ENCODE peak calls at places on chromosome 2, in nine cellular contexts. One of them, this sample, is unnamed.

GRCh38 chr2:232888839-232889529 is 18.9 kb downstream of the SNORC start:
- DNase-seq in astrocyte: no peak
- DNase-seq in astrocyte of the cerebellum: no peak
- DNase-seq in ovary: no peak
- DNase-seq in AG09309: no peak
- DNase-seq in CD8-positive, alpha-beta T cell: no peak
- DNase-seq in body of pancreas: no peak
- DNase-seq in HFFc6: no peak
- DNase-seq in BE2C: no peak
- DNase-seq in this sample: no peak

GRCh38 chr2:167253025-167253424 is 364.7 kb downstream of the XIRP2 start:
- DNase-seq in astrocyte: peak; percentile 73
- DNase-seq in astrocyte of the cerebellum: peak; percentile 45
- DNase-seq in ovary: no peak
- DNase-seq in AG09309: no peak
- DNase-seq in CD8-positive, alpha-beta T cell: no peak
- DNase-seq in body of pancreas: no peak
- DNase-seq in HFFc6: no peak
- DNase-seq in BE2C: no peak
- DNase-seq in this sample: no peak

GRCh38 chr2:237505188-237505939 is 18.3 kb downstream of the MLPH start:
- DNase-seq in astrocyte: no peak
- DNase-seq in astrocyte of the cerebellum: no peak
- DNase-seq in ovary: no peak
- DNase-seq in AG09309: no peak
- DNase-seq in CD8-positive, alpha-beta T cell: no peak
- DNase-seq in body of pancreas: no peak
- DNase-seq in HFFc6: no peak
- DNase-seq in BE2C: no peak
- DNase-seq in this sample: no peak

GRCh38 chr2:216375288-216375687 is 3.0 kb upstream of the MARCHF4 start:
- DNase-seq in astrocyte: no peak
- DNase-seq in astrocyte of the cerebellum: no peak
- DNase-seq in ovary: no peak
- DNase-seq in AG09309: no peak
- DNase-seq in CD8-positive, alpha-beta T cell: no peak
- DNase-seq in body of pancreas: no peak
- DNase-seq in HFFc6: no peak
- DNase-seq in BE2C: no peak
- DNase-seq in this sample: no peak

GRCh38 chr2:69652206-69652605 is 8.7 kb upstream of the AAK1 start:
- DNase-seq in astrocyte: peak; percentile 85
- DNase-seq in astrocyte of the cerebellum: no peak
- DNase-seq in ovary: no peak
- DNase-seq in AG09309: peak; percentile 90
- DNase-seq in CD8-positive, alpha-beta T cell: no peak
- DNase-seq in body of pancreas: no peak
- DNase-seq in HFFc6: peak; percentile 96
- DNase-seq in BE2C: no peak
- DNase-seq in this sample: no peak

GRCh38 chr2:226742346-226742745 is 57.3 kb downstream of the IRS1 start:
- DNase-seq in astrocyte: peak; percentile 40
- DNase-seq in astrocyte of the cerebellum: peak; percentile 78
- DNase-seq in ovary: peak; percentile 41
- DNase-seq in AG09309: no peak
- DNase-seq in CD8-positive, alpha-beta T cell: no peak
- DNase-seq in body of pancreas: peak; percentile 46
- DNase-seq in HFFc6: no peak
- DNase-seq in BE2C: no peak
- DNase-seq in this sample: no peak

GRCh38 chr2:38400513-38400912 is 23.4 kb upstream of the ATL2 start:
- DNase-seq in astrocyte: no peak
- DNase-seq in astrocyte of the cerebellum: no peak
- DNase-seq in ovary: no peak
- DNase-seq in AG09309: no peak
- DNase-seq in CD8-positive, alpha-beta T cell: no peak
- DNase-seq in body of pancreas: no peak
- DNase-seq in HFFc6: no peak
- DNase-seq in BE2C: no peak
- DNase-seq in this sample: no peak

GRCh38 chr2:221596192-221596591 is 24.1 kb upstream of the EPHA4 start:
- DNase-seq in astrocyte: peak; percentile 65
- DNase-seq in astrocyte of the cerebellum: peak; percentile 26
- DNase-seq in ovary: no peak
- DNase-seq in AG09309: no peak
- DNase-seq in CD8-positive, alpha-beta T cell: no peak
- DNase-seq in body of pancreas: no peak
- DNase-seq in HFFc6: peak; percentile 55
- DNase-seq in BE2C: no peak
- DNase-seq in this sample: no peak

GRCh38 chr2:44277541-44277940 is 2.3 kb downstream of the SLC3A1 start:
- DNase-seq in astrocyte: no peak
- DNase-seq in astrocyte of the cerebellum: no peak
- DNase-seq in ovary: no peak
- DNase-seq in AG09309: no peak
- DNase-seq in CD8-positive, alpha-beta T cell: no peak
- DNase-seq in body of pancreas: no peak
- DNase-seq in HFFc6: no peak
- DNase-seq in BE2C: no peak
- DNase-seq in this sample: no peak

GRCh38 chr2:237806334-237806733 is 7.8 kb downstream of the RBM44 start:
- DNase-seq in astrocyte: peak; percentile 18
- DNase-seq in astrocyte of the cerebellum: peak; percentile 65
- DNase-seq in ovary: no peak
- DNase-seq in AG09309: peak; percentile 2
- DNase-seq in CD8-positive, alpha-beta T cell: no peak
- DNase-seq in body of pancreas: no peak
- DNase-seq in HFFc6: no peak
- DNase-seq in BE2C: no peak
- DNase-seq in this sample: no peak

GRCh38 chr2:96556441-96557330 is 20.1 kb downstream of the ARID5A start:
- DNase-seq in astrocyte: peak; percentile 91
- DNase-seq in astrocyte of the cerebellum: no peak
- DNase-seq in ovary: no peak
- DNase-seq in AG09309: no peak
- DNase-seq in CD8-positive, alpha-beta T cell: no peak
- DNase-seq in body of pancreas: no peak
- DNase-seq in HFFc6: peak; percentile 84
- DNase-seq in BE2C: no peak
- DNase-seq in this sample: no peak

GRCh38 chr2:99485824-99486223 is 4.0 kb downstream of the REV1 start:
- DNase-seq in astrocyte: no peak
- DNase-seq in astrocyte of the cerebellum: no peak
- DNase-seq in ovary: no peak
- DNase-seq in AG09309: no peak
- DNase-seq in CD8-positive, alpha-beta T cell: no peak
- DNase-seq in body of pancreas: no peak
- DNase-seq in HFFc6: no peak
- DNase-seq in BE2C: no peak
- DNase-seq in this sample: no peak

GRCh38 chr2:40210344-40210967 is 241.4 kb downstream of the SLC8A1 start:
- DNase-seq in astrocyte: no peak
- DNase-seq in astrocyte of the cerebellum: no peak
- DNase-seq in ovary: no peak
- DNase-seq in AG09309: no peak
- DNase-seq in CD8-positive, alpha-beta T cell: no peak
- DNase-seq in body of pancreas: no peak
- DNase-seq in HFFc6: no peak
- DNase-seq in BE2C: no peak
- DNase-seq in this sample: no peak

GRCh38 chr2:40213616-40214015 is 238.3 kb downstream of the SLC8A1 start:
- DNase-seq in astrocyte: peak; percentile 12
- DNase-seq in astrocyte of the cerebellum: no peak
- DNase-seq in ovary: no peak
- DNase-seq in AG09309: no peak
- DNase-seq in CD8-positive, alpha-beta T cell: no peak
- DNase-seq in body of pancreas: no peak
- DNase-seq in HFFc6: no peak
- DNase-seq in BE2C: no peak
- DNase-seq in this sample: no peak

GRCh38 chr2:40209728-40210127 is 242.2 kb downstream of the SLC8A1 start:
- DNase-seq in astrocyte: no peak
- DNase-seq in astrocyte of the cerebellum: no peak
- DNase-seq in ovary: no peak
- DNase-seq in AG09309: no peak
- DNase-seq in CD8-positive, alpha-beta T cell: no peak
- DNase-seq in body of pancreas: no peak
- DNase-seq in HFFc6: no peak
- DNase-seq in BE2C: no peak
- DNase-seq in this sample: no peak

GRCh38 chr2:40210968-40211353 is 240.9 kb downstream of the SLC8A1 start:
- DNase-seq in astrocyte: no peak
- DNase-seq in astrocyte of the cerebellum: no peak
- DNase-seq in ovary: no peak
- DNase-seq in AG09309: no peak
- DNase-seq in CD8-positive, alpha-beta T cell: no peak
- DNase-seq in body of pancreas: no peak
- DNase-seq in HFFc6: no peak
- DNase-seq in BE2C: no peak
- DNase-seq in this sample: no peak

GRCh38 chr2:40213071-40213470 is 238.8 kb downstream of the SLC8A1 start:
- DNase-seq in astrocyte: peak; percentile 70
- DNase-seq in astrocyte of the cerebellum: peak; percentile 18
- DNase-seq in ovary: no peak
- DNase-seq in AG09309: no peak
- DNase-seq in CD8-positive, alpha-beta T cell: no peak
- DNase-seq in body of pancreas: no peak
- DNase-seq in HFFc6: peak; percentile 82
- DNase-seq in BE2C: no peak
- DNase-seq in this sample: no peak
- TF ChIP-seq CTCF in astrocyte: peak; percentile 46
- TF ChIP-seq CTCF in astrocyte of the cerebellum: peak; percentile 62
- TF ChIP-seq CTCF in ovary: no peak
- TF ChIP-seq CTCF in AG09309: peak; percentile 60
- TF ChIP-seq CTCF in CD8-positive, alpha-beta T cell: no peak
- TF ChIP-seq CTCF in body of pancreas: peak; percentile 40
- TF ChIP-seq CTCF in HFFc6: peak; percentile 79
- TF ChIP-seq CTCF in BE2C: peak; percentile 64
- TF ChIP-seq CTCF in this sample: no peak

GRCh38 chr2:199865905-199866304 is 14.9 kb upstream of the FTCDNL1 start:
- DNase-seq in astrocyte: no peak
- DNase-seq in astrocyte of the cerebellum: no peak
- DNase-seq in ovary: no peak
- DNase-seq in AG09309: no peak
- DNase-seq in CD8-positive, alpha-beta T cell: no peak
- DNase-seq in body of pancreas: no peak
- DNase-seq in HFFc6: no peak
- DNase-seq in BE2C: no peak
- DNase-seq in this sample: no peak

GRCh38 chr2:199862779-199863178 is 11.8 kb upstream of the FTCDNL1 start:
- DNase-seq in astrocyte: no peak
- DNase-seq in astrocyte of the cerebellum: no peak
- DNase-seq in ovary: no peak
- DNase-seq in AG09309: no peak
- DNase-seq in CD8-positive, alpha-beta T cell: no peak
- DNase-seq in body of pancreas: no peak
- DNase-seq in HFFc6: no peak
- DNase-seq in BE2C: no peak
- DNase-seq in this sample: no peak

GRCh38 chr2:199855812-199856211 is 4.8 kb upstream of the FTCDNL1 start:
- DNase-seq in astrocyte: no peak
- DNase-seq in astrocyte of the cerebellum: no peak
- DNase-seq in ovary: no peak
- DNase-seq in AG09309: no peak
- DNase-seq in CD8-positive, alpha-beta T cell: no peak
- DNase-seq in body of pancreas: no peak
- DNase-seq in HFFc6: no peak
- DNase-seq in BE2C: no peak
- DNase-seq in this sample: no peak

DNA sequence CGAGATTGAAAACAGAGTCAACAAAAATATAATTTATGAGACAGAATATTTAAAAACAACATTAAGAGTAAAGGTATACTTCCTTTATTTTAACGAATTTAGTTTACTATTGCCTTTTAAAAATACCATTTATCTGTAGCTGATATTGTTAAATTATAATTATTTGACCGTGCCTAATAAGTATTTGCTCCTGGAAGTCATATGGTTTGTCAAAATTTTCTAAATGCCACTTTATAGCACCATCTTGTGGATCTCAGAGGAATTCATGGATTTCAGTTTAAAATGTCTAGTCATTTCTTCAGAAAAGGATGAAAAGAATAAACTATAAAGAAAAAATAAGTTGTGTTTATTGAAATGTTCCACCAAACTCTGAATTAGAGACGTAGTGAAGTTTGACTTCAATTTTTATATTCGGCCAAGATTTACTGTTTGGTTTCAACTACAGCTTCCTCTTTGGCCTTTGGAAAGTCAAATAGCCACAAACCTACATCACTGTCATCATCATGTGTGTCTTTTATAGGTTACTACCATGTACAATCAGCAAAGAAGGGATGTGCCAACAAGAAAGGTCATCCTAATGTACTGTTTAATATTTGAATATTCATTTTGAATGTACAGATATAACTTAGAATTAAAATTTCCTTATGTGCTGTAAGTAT is 10.3 kb upstream of the FTCDNL1 start:
- DNase-seq in astrocyte: peak; percentile 10
- DNase-seq in astrocyte of the cerebellum: no peak
- DNase-seq in ovary: no peak
- DNase-seq in AG09309: no peak
- DNase-seq in CD8-positive, alpha-beta T cell: no peak
- DNase-seq in body of pancreas: no peak
- DNase-seq in HFFc6: peak; percentile 15
- DNase-seq in BE2C: no peak
- DNase-seq in this sample: no peak
- TF ChIP-seq CTCF in astrocyte: peak; percentile 61
- TF ChIP-seq CTCF in astrocyte of the cerebellum: peak; percentile 34
- TF ChIP-seq CTCF in ovary: no peak
- TF ChIP-seq CTCF in AG09309: peak; percentile 50
- TF ChIP-seq CTCF in CD8-positive, alpha-beta T cell: peak; percentile 55
- TF ChIP-seq CTCF in body of pancreas: peak; percentile 67
- TF ChIP-seq CTCF in HFFc6: peak; percentile 79
- TF ChIP-seq CTCF in BE2C: peak; percentile 65
- TF ChIP-seq CTCF in this sample: peak; percentile 13

GRCh38 chr2:100870652-100871531 is 51.0 kb downstream of the NPAS2 start:
- DNase-seq in astrocyte: no peak
- DNase-seq in astrocyte of the cerebellum: no peak
- DNase-seq in ovary: no peak
- DNase-seq in AG09309: no peak
- DNase-seq in CD8-positive, alpha-beta T cell: no peak
- DNase-seq in body of pancreas: no peak
- DNase-seq in HFFc6: no peak
- DNase-seq in BE2C: no peak
- DNase-seq in this sample: no peak
- TF ChIP-seq CTCF in astrocyte: no peak
- TF ChIP-seq CTCF in astrocyte of the cerebellum: peak; percentile 30
- TF ChIP-seq CTCF in ovary: no peak
- TF ChIP-seq CTCF in AG09309: peak; percentile 21
- TF ChIP-seq CTCF in CD8-positive, alpha-beta T cell: no peak
- TF ChIP-seq CTCF in body of pancreas: no peak
- TF ChIP-seq CTCF in HFFc6: peak; percentile 72
- TF ChIP-seq CTCF in BE2C: no peak
- TF ChIP-seq CTCF in this sample: no peak

DNA sequence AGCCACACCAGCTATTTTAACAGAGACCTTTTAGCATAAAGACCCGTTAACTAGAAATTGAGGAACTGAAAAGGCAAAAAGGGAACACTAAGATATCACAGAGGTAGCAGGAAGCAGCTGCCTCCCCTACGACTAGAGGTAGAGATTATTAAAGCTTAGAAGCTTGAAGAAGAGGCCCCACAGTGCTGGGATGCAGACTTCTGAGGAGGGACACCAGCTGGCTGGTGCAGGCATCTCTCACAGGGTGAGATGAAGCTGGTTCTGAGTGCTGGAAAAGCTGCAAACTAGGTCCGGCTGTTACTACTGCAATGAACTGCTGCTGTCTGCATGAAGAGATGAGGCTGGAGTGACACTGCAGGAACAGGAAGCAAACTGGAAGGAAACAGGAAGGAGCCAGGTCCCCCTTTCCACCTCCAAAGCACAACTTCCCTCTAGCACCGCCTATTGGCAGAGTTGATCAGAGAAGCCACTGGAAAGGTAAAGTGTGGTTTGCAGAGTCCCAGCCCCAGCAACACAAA is 61.2 kb upstream of the MRPS9 start:
- DNase-seq in astrocyte: no peak
- DNase-seq in astrocyte of the cerebellum: no peak
- DNase-seq in ovary: no peak
- DNase-seq in AG09309: no peak
- DNase-seq in CD8-positive, alpha-beta T cell: no peak
- DNase-seq in body of pancreas: no peak
- DNase-seq in HFFc6: no peak
- DNase-seq in BE2C: peak; percentile 27
- DNase-seq in this sample: no peak
- TF ChIP-seq CTCF in astrocyte: no peak
- TF ChIP-seq CTCF in astrocyte of the cerebellum: no peak
- TF ChIP-seq CTCF in ovary: no peak
- TF ChIP-seq CTCF in AG09309: no peak
- TF ChIP-seq CTCF in CD8-positive, alpha-beta T cell: no peak
- TF ChIP-seq CTCF in body of pancreas: no peak
- TF ChIP-seq CTCF in HFFc6: no peak
- TF ChIP-seq CTCF in BE2C: peak; percentile 44
- TF ChIP-seq CTCF in this sample: no peak

This sample was measured in natural killer cell.